ENCODE peak calls at places on chromosome 22, in five cellular contexts. U, Q, I, B and S are unnamed samples. For H3K4me1 and H3K36me3, the result is how much of the 10 kb centered on the place peaks cover.

GRCh38 chr22:45225732-45226560 is 14.7 kb downstream of the KIAA0930 start:
- DNase-seq in Q (no peak), U (no peak), B (peak), I (no peak), S (peak)

GRCh38 chr22:29270475-29271271 is 2.6 kb downstream of the EWSR1 start:
- DNase-seq in B (peak), I (no peak), U (no peak), Q (no peak), S (no peak)

GRCh38 chr22:42091446-42091764 is 833 bp upstream of the NDUFA6 start:
- DNase-seq in I (no peak), Q (no peak), B (no peak), U (no peak), S (no peak)

GRCh38 chr22:27240298-27240885 is 561.2 kb downstream of the MN1 start:
- DNase-seq in U (no peak), I (no peak), B (peak), Q (no peak), S (no peak)

GRCh38 chr22:27581688-27582087 is 219.9 kb downstream of the MN1 start:
- DNase-seq in I (no peak), U (no peak), Q (no peak), B (peak), S (peak)

GRCh38 chr22:46067159-46068111 is 82.9 kb upstream of the PPARA start:
- DNase-seq in U (no peak), B (no peak), Q (no peak), I (no peak), S (no peak)

GRCh38 chr22:41557401-41558240 is 3.2 kb upstream of the CSDC2 start:
- DNase-seq in I (no peak), B (peak), U (peak), Q (no peak), S (no peak)

GRCh38 chr22:38203090-38203810 is 1.5 kb downstream of the MAFF start:
- DNase-seq in I (no peak), Q (peak), U (peak), B (peak), S (no peak)

GRCh38 chr22:46574438-46574992 is 37.1 kb upstream of the CELSR1 start:
- DNase-seq in I (no peak), U (no peak), Q (no peak), B (no peak), S (peak)

GRCh38 chr22:16963189-16963945 is 44.7 kb downstream of the GAB4 start:
- DNase-seq in Q (no peak), U (peak), B (no peak), I (no peak), S (no peak)

GRCh38 chr22:37498289-37498909 is 12.2 kb upstream of the MFNG start:
- DNase-seq in B (no peak), I (no peak), Q (peak), U (peak), S (no peak)

GRCh38 chr22:17999851-18000250 is 24.5 kb downstream of the MICAL3 start:
- DNase-seq in I (no peak), U (no peak), B (no peak), Q (no peak), S (no peak)

GRCh38 chr22:18060646-18061620 is 16.9 kb upstream of the PEX26 start:
- DNase-seq in Q (no peak), I (no peak), U (no peak), B (peak), S (no peak)

GRCh38 chr22:28442951-28443876 is 236.4 kb downstream of the TTC28 start:
- DNase-seq in U (no peak), B (peak), I (no peak), Q (no peak), S (peak)

GRCh38 chr22:28034760-28035401 is 115.8 kb upstream of the PITPNB start:
- DNase-seq in U (peak), Q (no peak), I (no peak), B (peak), S (peak)

GRCh38 chr22:29144786-29145160 is 60.9 kb upstream of the EMID1 start:
- DNase-seq in B (no peak), Q (no peak), U (no peak), I (no peak), S (no peak)

GRCh38 chr22:27318516-27318915 is 483.0 kb downstream of the MN1 start:
- DNase-seq in B (peak), Q (no peak), U (no peak), I (no peak), S (no peak)

GRCh38 chr22:30354644-30355043 is 2.0 kb downstream of the SF3A1 start:
- DNase-seq in B (no peak), I (no peak), U (no peak), Q (no peak), S (no peak)

GRCh38 chr22:45033136-45033535 is 23.3 kb upstream of the PHF21B start:
- DNase-seq in B (no peak), U (no peak), Q (no peak), I (no peak), S (no peak)

GRCh38 chr22:44561139-44561840 is 63.3 kb upstream of the RTL6 start:
- DNase-seq in B (no peak), Q (no peak), I (no peak), U (no peak), S (no peak)

GRCh38 chr22:47089796-47090460 is 327.5 kb downstream of the TBC1D22A start:
- DNase-seq in I (no peak), Q (no peak), U (peak), B (no peak), S (no peak)

GRCh38 chr22:41446057-41446501 is 522 bp downstream of the TOB2 start:
- DNase-seq in Q (peak), B (no peak), U (no peak), I (no peak), S (peak)

GRCh38 chr22:17191163-17191562 is 28.1 kb downstream of the ADA2 start:
- DNase-seq in Q (no peak), U (no peak), I (no peak), B (peak), S (no peak)

GRCh38 chr22:38479096-38479840 is 11.4 kb downstream of the KDELR3 start:
- DNase-seq in Q (no peak), I (no peak), U (no peak), B (no peak), S (no peak)

GRCh38 chr22:48753752-48754517 is 1073.7 kb downstream of the BRD1 start:
- DNase-seq in Q (no peak), B (no peak), I (no peak), U (no peak), S (no peak)

GRCh38 chr22:29917052-29917902 is 34.3 kb downstream of the MTMR3 start:
- DNase-seq in I (no peak), U (no peak), B (peak), Q (no peak), S (peak)

GRCh38 chr22:43852605-43853327 is 9.5 kb downstream of the SULT4A1 start:
- DNase-seq in I (no peak), U (no peak), Q (no peak), B (no peak), S (peak)

GRCh38 chr22:23062616-23063538 is 7.4 kb upstream of the GNAZ start:
- DNase-seq in I (no peak), Q (no peak), B (no peak), U (no peak), S (peak)

GRCh38 chr22:27370281-27370680 is 431.3 kb downstream of the MN1 start:
- DNase-seq in I (no peak), Q (no peak), U (no peak), B (no peak), S (no peak)

GRCh38 chr22:42294034-42294985 is 23.9 kb upstream of the TCF20 start:
- DNase-seq in U (peak), I (no peak), B (peak), Q (peak), S (peak)

GRCh38 chr22:29011200-29011867 is 50.3 kb downstream of the C22orf31 start:
- DNase-seq in Q (no peak), B (no peak), I (no peak), U (no peak), S (no peak)

GRCh38 chr22:30206964-30207363 is 39.6 kb downstream of the LIF start:
- DNase-seq in Q (no peak), U (no peak), B (peak), I (peak), S (no peak)

GRCh38 chr22:22184277-22184807 is 60.2 kb upstream of the VPREB1 start:
- DNase-seq in B (no peak), Q (no peak), U (no peak), I (no peak), S (no peak)

GRCh38 chr22:26435327-26436093 is 6.5 kb downstream of the ASPHD2 start:
- DNase-seq in B (no peak), U (no peak), Q (no peak), I (no peak), S (no peak)

GRCh38 chr22:27540247-27540646 is 261.3 kb downstream of the MN1 start:
- DNase-seq in U (no peak), I (no peak), Q (no peak), B (no peak), S (no peak)

GRCh38 chr22:49281467-49282340 is 546.0 kb downstream of the BRD1 start:
- DNase-seq in I (peak), B (no peak), U (peak), Q (no peak), S (no peak)

GRCh38 chr22:44458044-44459020 is 39.7 kb downstream of the RTL6 start:
- DNase-seq in Q (no peak), B (no peak), U (no peak), I (no peak), S (no peak)

DNA sequence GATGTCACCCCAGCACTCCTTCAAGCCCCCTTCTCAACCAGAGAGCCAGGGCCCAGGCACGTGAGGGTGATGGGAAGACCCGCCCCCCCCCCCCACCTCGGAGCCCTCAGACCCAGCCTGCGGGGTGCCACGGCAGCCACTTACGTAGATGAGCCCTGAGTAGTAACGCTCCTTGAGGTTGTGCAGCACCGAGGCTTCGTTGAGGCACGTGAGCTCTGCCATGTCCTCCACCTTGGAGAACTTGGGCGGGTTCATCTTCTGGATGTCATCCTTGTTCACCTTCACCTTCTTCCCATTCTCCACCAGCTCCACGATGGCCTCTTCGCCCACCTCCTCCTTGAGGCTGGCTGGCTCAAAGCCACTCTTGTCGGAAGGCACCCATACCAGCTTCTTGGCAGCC is 39.0 kb downstream of the MYH9 start:
- DNase-seq in Q (no peak), I (no peak), U (no peak), B (no peak), S (no peak)
- H3K4me1 ChIP-seq in Q (half or more), I (under half), U (under half), B (under half), S (half or more)

GRCh38 chr22:31440681-31441080 is 41.3 kb downstream of the DRG1 start:
- DNase-seq in U (no peak), I (no peak), B (no peak), Q (no peak), S (no peak)

GRCh38 chr22:31443516-31443915 is 44.1 kb downstream of the DRG1 start:
- DNase-seq in I (no peak), Q (no peak), U (no peak), B (no peak), S (no peak)

GRCh38 chr22:31442768-31443489 is 43.5 kb downstream of the DRG1 start:
- DNase-seq in Q (no peak), U (no peak), B (no peak), I (no peak), S (no peak)

GRCh38 chr22:31439805-31440204 is 40.4 kb downstream of the DRG1 start:
- DNase-seq in U (no peak), Q (no peak), I (no peak), B (no peak), S (no peak)

DNA sequence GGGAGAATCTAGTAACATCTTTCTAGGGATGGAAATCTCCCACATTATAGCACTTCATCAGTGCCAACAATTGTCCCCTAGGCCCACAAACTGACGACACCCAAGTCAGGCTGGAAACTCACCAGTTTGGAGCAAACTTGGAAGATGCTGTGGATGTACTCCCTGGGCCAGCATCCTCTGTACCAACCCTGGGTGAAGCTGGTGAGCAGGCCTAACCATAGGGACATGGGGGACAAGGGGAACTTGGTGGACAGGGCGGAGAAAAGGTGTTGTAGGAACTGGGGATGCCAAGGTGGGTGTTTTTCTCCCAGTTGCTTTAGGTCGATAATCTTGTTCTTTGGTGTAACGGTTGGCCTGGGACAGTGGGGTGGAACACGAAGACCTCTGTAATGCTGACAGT is 42.2 kb downstream of the DRG1 start:
- DNase-seq in U (no peak), B (no peak), I (no peak), Q (no peak), S (no peak)
- H3K36me3 ChIP-seq in U (half or more), B (half or more), I (half or more), Q (half or more), S (half or more)

GRCh38 chr22:40025856-40026255 is 31.1 kb downstream of the FAM83F start:
- DNase-seq in Q (no peak), I (no peak), U (no peak), B (no peak), S (no peak)

GRCh38 chr22:40027191-40028097 is 32.7 kb downstream of the FAM83F start:
- DNase-seq in Q (no peak), U (no peak), B (no peak), I (no peak), S (no peak)

GRCh38 chr22:40024201-40025061 is 29.7 kb downstream of the FAM83F start:
- DNase-seq in I (peak), U (peak), Q (peak), B (peak), S (peak)

GRCh38 chr22:40028098-40028425 is 33.3 kb downstream of the FAM83F start:
- DNase-seq in U (no peak), I (no peak), Q (no peak), B (no peak), S (no peak)

GRCh38 chr22:40026641-40027040 is 31.9 kb downstream of the FAM83F start:
- DNase-seq in U (no peak), B (no peak), I (no peak), Q (no peak), S (no peak)
- H3K4me1 ChIP-seq in U (under half), B (under half), I (under half), Q (under half), S (under half)

GRCh38 chr22:50439314-50440250 is 35.3 kb downstream of the SBF1 start:
- DNase-seq in Q (no peak), B (no peak), U (no peak), I (no peak), S (peak)

GRCh38 chr22:50436841-50437341 is 37.9 kb downstream of the SBF1 start:
- DNase-seq in I (no peak), U (no peak), Q (no peak), B (no peak), S (peak)

GRCh38 chr22:50437511-50438304 is 37.1 kb downstream of the SBF1 start:
- DNase-seq in U (no peak), Q (no peak), B (no peak), I (no peak), S (no peak)

GRCh38 chr22:50440544-50441249 is 34.1 kb downstream of the SBF1 start:
- DNase-seq in Q (no peak), I (no peak), B (no peak), U (no peak), S (peak)

GRCh38 chr22:50438305-50439275 is 36.2 kb downstream of the SBF1 start:
- DNase-seq in U (no peak), I (no peak), Q (no peak), B (no peak), S (peak)
- H3K36me3 ChIP-seq in U (half or more), I (under half), Q (under half), B (half or more), S (half or more)

GRCh38 chr22:33923660-33924246 is 3.5 kb upstream of the LARGE1 start:
- DNase-seq in U (peak), Q (no peak), B (peak), I (peak), S (no peak)

GRCh38 chr22:33923033-33923432 is 2.8 kb upstream of the LARGE1 start:
- DNase-seq in B (peak), Q (no peak), I (no peak), U (no peak), S (no peak)

GRCh38 chr22:33921576-33922181 is 1.4 kb upstream of the LARGE1 start:
- DNase-seq in Q (no peak), B (peak), U (no peak), I (no peak), S (peak)

GRCh38 chr22:33920927-33921575 is 775 bp upstream of the LARGE1 start:
- DNase-seq in I (peak), B (peak), Q (peak), U (peak), S (peak)

GRCh38 chr22:33922268-33922667 is 2.0 kb upstream of the LARGE1 start:
- DNase-seq in Q (no peak), I (no peak), U (no peak), B (peak), S (peak)
- H3K4me1 ChIP-seq in Q (under half), I (under half), U (under half), B (under half), S (under half)

GRCh38 chr22:24164243-24164642 is 17.0 kb upstream of the SUSD2 start:
- DNase-seq in U (no peak), B (no peak), Q (no peak), I (no peak), S (no peak)
- H3K36me3 ChIP-seq in U (under half), B (under half), Q (half or more), I (under half), S (under half)